ENCODE peak calls at places on chromosomes 13 and 19, in eight cellular contexts. T is astrocyte of the cerebellum; Z is testis; S is GM23248; D is effector memory CD4-positive, alpha-beta T cell; X is kidney epithelial cell; E is choroid plexus epithelial cell; W is neuronal stem cell. K is an unnamed sample.

GRCh38 chr19:1065606-1066109 is 1.3 kb upstream of the ARHGAP45 start:
- DNase-seq in Z (no peak), E (no peak), T (no peak), S (no peak), X (peak), W (no peak), D (no peak), K (no peak)

GRCh38 chr13:81302677-81303076 is 961.8 kb upstream of the SPRY2 start:
- DNase-seq in E (no peak), S (no peak), Z (no peak), X (no peak), T (no peak), W (no peak), D (no peak), K (no peak)

GRCh38 chr19:39413903-39414608 is 1.6 kb downstream of the PLEKHG2 start:
- DNase-seq in T (no peak), X (no peak), E (no peak), Z (no peak), D (no peak), W (no peak), S (peak), K (peak)

GRCh38 chr19:55473613-55474012 is 2.8 kb upstream of the ZNF628 start:
- DNase-seq in E (peak), W (no peak), D (no peak), X (peak), Z (no peak), S (peak), T (no peak), K (no peak)

GRCh38 chr19:16419671-16420394 is 51.9 kb downstream of the EPS15L1 start:
- DNase-seq in S (no peak), X (no peak), T (no peak), W (no peak), Z (no peak), E (no peak), D (no peak), K (no peak)

GRCh38 chr13:79434578-79434977 is 28.5 kb upstream of the RBM26 start:
- DNase-seq in Z (no peak), X (no peak), E (peak), T (no peak), D (no peak), W (no peak), S (peak), K (peak)

GRCh38 chr19:27738569-27739193 is 1474.3 kb downstream of the UQCRFS1 start:
- DNase-seq in X (no peak), Z (no peak), W (no peak), E (no peak), D (no peak), S (no peak), T (no peak), K (no peak)

GRCh38 chr13:41122838-41123237 is 9.8 kb downstream of the KBTBD6 start:
- DNase-seq in T (no peak), X (no peak), S (no peak), D (no peak), W (no peak), Z (no peak), E (peak), K (no peak)

GRCh38 chr19:51714848-51715247 is 8.9 kb downstream of the HAS1 start:
- DNase-seq in D (no peak), S (peak), Z (no peak), X (no peak), W (no peak), T (no peak), E (no peak), K (peak)

GRCh38 chr13:32734511-32734910 is 148.3 kb downstream of the PDS5B start:
- DNase-seq in T (no peak), S (peak), D (no peak), X (no peak), W (no peak), E (peak), Z (no peak), K (peak)

GRCh38 chr13:106407338-106407737 is 128.1 kb downstream of the EFNB2 start:
- DNase-seq in X (no peak), T (no peak), E (no peak), Z (no peak), D (no peak), S (no peak), W (no peak), K (peak)

GRCh38 chr13:26480246-26480855 is 77.1 kb upstream of the WASF3 start:
- DNase-seq in Z (no peak), X (no peak), D (no peak), S (peak), W (no peak), E (peak), T (no peak), K (peak)

GRCh38 chr19:44677019-44677809 is 5.9 kb downstream of the CEACAM19 start:
- DNase-seq in E (peak), D (no peak), X (no peak), T (no peak), W (no peak), Z (peak), S (peak), K (peak)

GRCh38 chr13:108609353-108609752 is 20.1 kb upstream of the MYO16 start:
- DNase-seq in T (peak), W (no peak), Z (peak), E (peak), S (peak), X (no peak), D (no peak), K (peak)

GRCh38 chr19:39413269-39413902 is 917 bp downstream of the PLEKHG2 start:
- DNase-seq in D (no peak), S (peak), X (no peak), Z (peak), T (no peak), E (peak), W (no peak), K (peak)

DNA sequence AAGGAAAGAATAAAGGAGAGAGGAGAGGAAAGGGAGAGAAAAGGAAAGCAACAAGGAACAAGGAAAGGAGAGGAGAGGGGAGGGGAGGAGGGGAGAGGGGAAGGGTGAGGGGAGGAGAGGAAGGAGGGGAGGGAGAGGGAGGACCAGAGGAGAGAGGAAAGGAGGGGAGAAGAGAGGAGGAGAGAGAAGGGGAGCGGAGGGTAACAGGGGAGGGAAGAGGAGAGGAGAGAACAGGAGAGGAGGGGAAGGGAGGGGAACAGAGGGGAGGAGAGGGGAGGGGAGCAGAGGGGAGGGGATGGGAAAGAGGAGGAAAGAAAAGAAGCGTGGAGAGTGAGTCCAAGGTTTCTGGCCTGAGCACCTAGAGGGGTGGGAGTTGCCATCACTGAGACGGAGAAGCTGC is 26.7 kb downstream of the FAAP24 start:
- DNase-seq in X (no peak), D (no peak), Z (no peak), E (no peak), S (no peak), W (no peak), T (no peak), K (no peak)
- H3K4me3 ChIP-seq in X (no peak), D (no peak), Z (no peak), E (no peak), S (no peak), W (no peak), T (no peak), K (no peak)

DNA sequence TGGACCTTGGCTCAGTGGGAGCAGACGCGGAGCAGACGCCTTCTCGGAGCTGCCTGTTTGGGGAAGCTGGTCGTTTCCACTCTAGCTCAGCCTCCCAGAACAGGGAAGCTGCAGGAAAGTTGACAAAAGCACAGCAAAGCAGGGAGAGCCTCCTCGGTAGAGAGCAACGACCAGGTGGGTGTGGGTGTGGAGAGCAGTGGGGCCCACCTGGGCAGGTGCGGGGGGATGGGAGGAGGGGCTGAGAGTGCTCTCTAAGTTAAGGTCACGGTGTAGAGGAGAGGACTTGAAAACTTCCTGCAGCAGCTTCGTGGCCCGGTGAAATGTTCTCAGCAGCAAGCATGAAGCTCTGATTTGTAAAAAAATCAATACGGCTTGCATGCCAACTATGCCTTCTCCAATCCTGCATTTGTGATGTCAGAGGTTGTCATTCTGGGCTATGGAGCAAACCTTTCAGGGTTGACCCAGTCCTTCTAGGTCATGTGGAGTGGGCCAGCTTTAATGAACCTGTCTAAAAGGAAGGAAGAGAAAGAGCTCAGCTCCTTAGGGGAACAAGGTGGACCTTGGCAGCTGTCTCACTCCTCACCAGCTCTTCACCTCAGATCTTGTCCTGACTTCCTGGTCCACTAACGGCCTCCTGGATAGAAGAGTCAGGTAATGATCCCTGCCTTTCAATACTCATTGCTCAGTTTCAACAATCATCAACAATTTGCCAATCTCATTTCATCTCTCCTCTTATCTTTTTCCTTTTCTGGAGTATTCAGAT is 85.8 kb upstream of the UBL3 start:
- DNase-seq in S (no peak), X (no peak), D (no peak), E (no peak), T (no peak), W (no peak), Z (no peak), K (no peak)
- H3K4me3 ChIP-seq in S (no peak), X (no peak), D (peak), E (no peak), T (no peak), W (no peak), Z (no peak), K (no peak)

GRCh38 chr13:99812611-99813010 is 159.0 kb downstream of the ZIC5 start:
- DNase-seq in W (no peak), Z (no peak), T (peak), E (peak), S (peak), X (peak), D (no peak), K (no peak)
- H3K4me3 ChIP-seq in W (no peak), Z (no peak), T (no peak), E (no peak), S (no peak), X (no peak), D (no peak), K (no peak)

GRCh38 chr13:110676057-110676510 is 29.8 kb downstream of the CARS2 start:
- DNase-seq in X (no peak), D (no peak), Z (no peak), E (no peak), W (no peak), S (no peak), T (no peak), K (no peak)
- H3K4me3 ChIP-seq in X (no peak), D (no peak), Z (no peak), E (no peak), W (no peak), S (no peak), T (no peak), K (no peak)

GRCh38 chr19:42280761-42281174 is 11.7 kb downstream of the CIC start:
- DNase-seq in E (no peak), S (peak), D (no peak), Z (no peak), T (no peak), X (no peak), W (no peak), K (peak)
- H3K4me3 ChIP-seq in E (peak), S (peak), D (peak), Z (peak), T (peak), X (peak), W (peak), K (peak)

DNA sequence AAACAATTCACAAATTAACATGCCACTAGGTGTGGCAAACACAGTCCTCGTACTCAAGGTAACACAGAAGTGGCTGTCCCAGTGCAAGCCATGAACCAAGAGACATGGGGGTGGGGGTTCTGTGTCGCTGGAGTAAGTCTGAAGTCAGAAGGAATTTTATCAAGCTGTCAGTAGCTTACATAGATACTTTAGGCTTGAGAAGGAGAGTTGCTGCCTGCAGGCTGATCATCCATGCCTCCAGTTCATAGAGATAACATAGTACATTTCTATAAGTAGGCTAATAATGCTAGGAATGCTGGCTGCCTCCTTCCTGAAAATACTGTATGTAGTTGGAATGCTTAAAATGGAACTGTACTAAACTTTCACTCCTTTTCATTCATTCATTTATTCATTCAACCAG is 70.2 kb downstream of the CAB39L start:
- DNase-seq in S (peak), Z (no peak), E (peak), D (no peak), T (no peak), W (no peak), X (no peak), K (peak)
- H3K4me3 ChIP-seq in S (no peak), Z (no peak), E (no peak), D (no peak), T (no peak), W (no peak), X (no peak), K (no peak)

K was measured in cardiac fibroblast.